ENCODE peak calls at places on chromosomes 13 and 19, in four cellular contexts. One of them, this sample, is unnamed. For H3K4me1, the result is how much of the 10 kb centered on the place peaks cover.

GRCh38 chr13:48828962-48829405 is 146.7 kb upstream of the FNDC3A start:
- DNase-seq in CD4-positive, CD25-positive, alpha-beta regulatory T cell: no peak
- DNase-seq in fibroblast of lung: no peak
- DNase-seq in thoracic aorta: no peak
- DNase-seq in this sample: no peak

GRCh38 chr19:49017666-49018351 is 918 bp upstream of the LHB start:
- DNase-seq in fibroblast of lung: peak
- DNase-seq in thoracic aorta: no peak
- DNase-seq in CD4-positive, CD25-positive, alpha-beta regulatory T cell: peak
- DNase-seq in this sample: peak

GRCh38 chr19:52270266-52270885 is 989 bp downstream of the ZNF766 start:
- DNase-seq in thoracic aorta: no peak
- DNase-seq in fibroblast of lung: no peak
- DNase-seq in CD4-positive, CD25-positive, alpha-beta regulatory T cell: peak
- DNase-seq in this sample: no peak

GRCh38 chr19:12137541-12137940 is 2.6 kb downstream of the ZNF20 start:
- DNase-seq in CD4-positive, CD25-positive, alpha-beta regulatory T cell: no peak
- DNase-seq in thoracic aorta: no peak
- DNase-seq in fibroblast of lung: no peak
- DNase-seq in this sample: peak

GRCh38 chr13:105363747-105364177 is 1171.7 kb downstream of the EFNB2 start:
- DNase-seq in fibroblast of lung: peak
- DNase-seq in CD4-positive, CD25-positive, alpha-beta regulatory T cell: no peak
- DNase-seq in thoracic aorta: no peak
- DNase-seq in this sample: peak

GRCh38 chr19:29485293-29485692 is 40.5 kb upstream of the VSTM2B start:
- DNase-seq in CD4-positive, CD25-positive, alpha-beta regulatory T cell: no peak
- DNase-seq in thoracic aorta: no peak
- DNase-seq in fibroblast of lung: no peak
- DNase-seq in this sample: no peak

GRCh38 chr19:16957151-16957662 is 68.4 kb downstream of the F2RL3 start:
- DNase-seq in fibroblast of lung: no peak
- DNase-seq in CD4-positive, CD25-positive, alpha-beta regulatory T cell: no peak
- DNase-seq in thoracic aorta: no peak
- DNase-seq in this sample: no peak

GRCh38 chr19:6969490-6969889 is 51.7 kb downstream of the MBD3L2B start:
- DNase-seq in CD4-positive, CD25-positive, alpha-beta regulatory T cell: no peak
- DNase-seq in fibroblast of lung: no peak
- DNase-seq in thoracic aorta: no peak
- DNase-seq in this sample: no peak

GRCh38 chr13:64078025-64078424 is 2662.4 kb upstream of the PCDH20 start:
- DNase-seq in fibroblast of lung: no peak
- DNase-seq in CD4-positive, CD25-positive, alpha-beta regulatory T cell: no peak
- DNase-seq in thoracic aorta: no peak
- DNase-seq in this sample: no peak

GRCh38 chr13:30088312-30088855 is 219.0 kb downstream of the KATNAL1 start:
- DNase-seq in CD4-positive, CD25-positive, alpha-beta regulatory T cell: no peak
- DNase-seq in thoracic aorta: no peak
- DNase-seq in fibroblast of lung: no peak
- DNase-seq in this sample: no peak
- H3K4me1 ChIP-seq in CD4-positive, CD25-positive, alpha-beta regulatory T cell: under half
- H3K4me1 ChIP-seq in thoracic aorta: under half
- H3K4me1 ChIP-seq in fibroblast of lung: under half
- H3K4me1 ChIP-seq in this sample: under half

GRCh38 chr19:1466018-1466460 is 13.0 kb downstream of the C19orf25 start:
- DNase-seq in thoracic aorta: no peak
- DNase-seq in fibroblast of lung: no peak
- DNase-seq in CD4-positive, CD25-positive, alpha-beta regulatory T cell: no peak
- DNase-seq in this sample: no peak
- H3K4me1 ChIP-seq in thoracic aorta: under half
- H3K4me1 ChIP-seq in fibroblast of lung: under half
- H3K4me1 ChIP-seq in CD4-positive, CD25-positive, alpha-beta regulatory T cell: under half
- H3K4me1 ChIP-seq in this sample: under half

DNA sequence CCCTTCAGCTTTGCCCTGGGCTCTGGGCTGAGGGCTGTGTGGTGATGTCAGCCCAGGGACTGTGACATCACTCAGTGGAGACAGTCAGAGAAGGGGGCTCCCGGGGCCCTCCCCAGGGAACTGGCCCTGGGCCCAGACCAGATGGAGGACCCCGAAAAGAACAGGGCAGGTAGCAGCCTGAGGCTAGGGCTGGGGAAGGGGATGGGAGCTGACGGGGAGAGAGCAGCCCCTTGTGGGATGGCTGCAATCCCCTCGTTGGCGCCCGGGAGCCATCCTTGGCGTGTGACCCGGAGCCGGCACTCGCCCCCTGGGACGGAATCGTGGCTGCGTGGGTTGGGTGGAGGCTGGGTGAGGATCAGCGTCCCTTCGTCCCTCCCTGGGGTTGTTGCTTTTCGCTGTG is 13.6 kb downstream of the CSNK1G2 start:
- DNase-seq in thoracic aorta: no peak
- DNase-seq in CD4-positive, CD25-positive, alpha-beta regulatory T cell: no peak
- DNase-seq in fibroblast of lung: no peak
- DNase-seq in this sample: no peak
- H3K4me1 ChIP-seq in thoracic aorta: under half
- H3K4me1 ChIP-seq in CD4-positive, CD25-positive, alpha-beta regulatory T cell: under half
- H3K4me1 ChIP-seq in fibroblast of lung: under half
- H3K4me1 ChIP-seq in this sample: under half

GRCh38 chr19:41995959-41996797 is 2.1 kb upstream of the ATP1A3 start:
- DNase-seq in thoracic aorta: no peak
- DNase-seq in fibroblast of lung: no peak
- DNase-seq in CD4-positive, CD25-positive, alpha-beta regulatory T cell: no peak
- DNase-seq in this sample: no peak

GRCh38 chr19:41997121-41997850 is 3.3 kb upstream of the ATP1A3 start:
- DNase-seq in CD4-positive, CD25-positive, alpha-beta regulatory T cell: peak
- DNase-seq in thoracic aorta: no peak
- DNase-seq in fibroblast of lung: peak
- DNase-seq in this sample: peak

GRCh38 chr19:41994994-41995958 is 1.2 kb upstream of the ATP1A3 start:
- DNase-seq in thoracic aorta: no peak
- DNase-seq in CD4-positive, CD25-positive, alpha-beta regulatory T cell: no peak
- DNase-seq in fibroblast of lung: no peak
- DNase-seq in this sample: no peak

GRCh38 chr19:41993612-41994483 is at the start of gene ATP1A3:
- DNase-seq in fibroblast of lung: peak
- DNase-seq in CD4-positive, CD25-positive, alpha-beta regulatory T cell: peak
- DNase-seq in thoracic aorta: no peak
- DNase-seq in this sample: peak

DNA sequence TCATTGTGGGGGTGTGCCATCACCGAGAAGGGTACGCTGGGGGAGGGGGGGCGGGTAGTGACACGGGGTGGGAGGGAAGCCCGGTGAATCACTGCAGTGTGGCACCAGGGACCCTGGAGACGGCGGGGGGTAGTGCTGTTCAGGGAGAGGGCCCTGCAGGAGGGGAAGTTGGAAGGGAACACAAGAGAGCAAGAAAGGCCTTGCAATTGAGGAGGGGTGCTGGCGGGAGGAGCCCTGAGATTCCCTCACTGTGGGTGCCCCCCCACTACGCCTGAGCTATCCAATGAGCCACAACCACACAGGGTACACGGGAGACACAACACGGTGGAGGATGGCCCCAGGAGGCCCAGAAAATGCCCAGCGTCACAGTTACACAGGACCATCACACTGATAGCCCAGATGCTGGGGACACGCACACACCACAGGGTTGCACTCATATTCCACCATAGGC is 516 bp upstream of the ATP1A3 start:
- DNase-seq in thoracic aorta: no peak
- DNase-seq in fibroblast of lung: no peak
- DNase-seq in CD4-positive, CD25-positive, alpha-beta regulatory T cell: no peak
- DNase-seq in this sample: no peak
- H3K4me1 ChIP-seq in thoracic aorta: under half
- H3K4me1 ChIP-seq in fibroblast of lung: under half
- H3K4me1 ChIP-seq in CD4-positive, CD25-positive, alpha-beta regulatory T cell: under half
- H3K4me1 ChIP-seq in this sample: under half